ENCODE peak calls at places on chromosomes 7 and 10, in eight cellular contexts. S, W, D, K, I, O, T and F are unnamed samples.

GRCh38 chr10:79192677-79193003 is 123.9 kb downstream of the ZMIZ1 start:
- DNase-seq in D (peak; percentile 42), K (no peak), T (no peak), O (peak; percentile 41), W (no peak), S (peak; percentile 73), I (no peak), F (no peak)

GRCh38 chr7:141754939-141755338 is 9.0 kb upstream of the TAS2R3 start:
- DNase-seq in K (peak; percentile 46), D (peak; percentile 11), O (no peak), W (no peak), T (no peak), I (no peak), S (no peak), F (peak; percentile 63)

GRCh38 chr10:77504196-77504869 is 133.3 kb downstream of the KCNMA1 start:
- DNase-seq in W (no peak), I (no peak), T (no peak), K (no peak), D (no peak), S (peak; percentile 76), O (no peak), F (no peak)

GRCh38 chr10:9634466-9634865 is 1383.2 kb upstream of the CELF2 start:
- DNase-seq in I (no peak), T (no peak), K (no peak), O (no peak), D (no peak), W (no peak), S (peak; percentile 90), F (no peak)

GRCh38 chr7:132125096-132125495 is 451.2 kb downstream of the PLXNA4 start:
- DNase-seq in S (no peak), O (no peak), I (no peak), K (no peak), D (no peak), W (no peak), T (no peak), F (no peak)

GRCh38 chr7:154324196-154324595 is 272.0 kb downstream of the DPP6 start:
- DNase-seq in O (no peak), S (no peak), D (no peak), I (no peak), W (no peak), K (no peak), T (no peak), F (no peak)

GRCh38 chr10:97463363-97464132 is 17.6 kb downstream of the ZDHHC16 start:
- DNase-seq in W (peak; percentile 55), T (no peak), I (peak; percentile 63), K (peak; percentile 87), O (peak; percentile 51), S (peak; percentile 69), D (peak; percentile 68), F (peak; percentile 37)

GRCh38 chr7:52447781-52448180 is 587.7 kb upstream of the POM121L12 start:
- DNase-seq in O (no peak), I (no peak), K (no peak), D (no peak), T (no peak), W (no peak), S (no peak), F (no peak)

GRCh38 chr10:53952698-53953097 is 848.3 kb downstream of the PCDH15 start:
- DNase-seq in S (no peak), W (no peak), I (no peak), T (no peak), K (no peak), D (no peak), O (no peak), F (no peak)

GRCh38 chr7:1020849-1021251 is 23.5 kb upstream of the GPR146 start:
- DNase-seq in K (no peak), O (no peak), T (no peak), D (no peak), I (no peak), W (no peak), S (no peak), F (peak; percentile 22)

GRCh38 chr7:4527988-4528641 is 154.0 kb upstream of the FOXK1 start:
- DNase-seq in K (no peak), W (no peak), D (no peak), S (no peak), T (no peak), O (no peak), I (no peak), F (no peak)

GRCh38 chr10:50511512-50512213 is 112.1 kb downstream of the SGMS1 start:
- DNase-seq in O (no peak), S (peak; percentile 80), D (peak; percentile 3), K (peak; percentile 79), T (no peak), I (no peak), W (no peak), F (peak; percentile 79)

GRCh38 chr7:133433165-133433812 is 180.4 kb downstream of the EXOC4 start:
- DNase-seq in D (no peak), T (no peak), S (no peak), O (no peak), K (peak; percentile 71), I (no peak), W (no peak), F (no peak)

GRCh38 chr7:148803094-148803493 is 81.0 kb downstream of the EZH2 start:
- DNase-seq in W (no peak), I (no peak), T (no peak), O (no peak), D (no peak), S (no peak), K (no peak), F (no peak)

GRCh38 chr10:132448248-132448731 is 51.3 kb downstream of the PWWP2B start:
- DNase-seq in O (peak; percentile 77), I (peak; percentile 66), T (peak; percentile 95), D (no peak), S (no peak), W (no peak), K (no peak), F (peak; percentile 90)
- TF ChIP-seq POLR2A in O (peak; percentile 29), I (peak; percentile 7), T (no peak), D (no peak), S (no peak), W (peak; percentile 43), K (no peak), F (no peak)

DNA sequence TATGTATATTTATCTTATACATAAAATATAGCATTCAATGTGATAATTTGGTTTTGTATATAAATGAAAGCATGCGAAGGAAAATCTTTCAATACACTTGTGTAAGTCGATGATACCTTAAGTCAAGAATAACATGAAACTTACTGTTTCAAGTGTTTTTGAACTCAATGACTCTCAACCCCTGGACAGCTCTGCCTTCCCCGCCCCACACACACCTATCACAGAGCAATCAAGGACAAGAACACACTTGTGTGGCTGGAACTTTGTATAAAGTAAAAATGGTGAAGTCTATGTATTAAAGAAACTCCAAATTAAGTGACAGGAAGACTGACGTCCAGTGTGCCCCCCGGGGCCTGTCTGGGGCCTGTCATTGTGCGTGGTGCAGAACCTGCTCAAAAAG is 478.6 kb upstream of the AKR1E2 start:
- DNase-seq in S (no peak), K (no peak), O (no peak), W (no peak), I (no peak), D (no peak), T (no peak), F (no peak)
- TF ChIP-seq POLR2A in S (no peak), K (no peak), O (no peak), W (no peak), I (no peak), D (no peak), T (no peak), F (no peak)

GRCh38 chr7:87451187-87451586 is 24.3 kb downstream of the ABCB4 start:
- DNase-seq in O (no peak), I (no peak), T (no peak), K (no peak), W (no peak), S (no peak), D (no peak), F (no peak)
- TF ChIP-seq POLR2A in O (no peak), I (no peak), T (no peak), K (no peak), W (no peak), S (no peak), D (no peak), F (no peak)

GRCh38 chr7:106065560-106066500 is 46.3 kb downstream of the SYPL1 start:
- DNase-seq in D (no peak), W (no peak), K (peak; percentile 33), O (no peak), I (no peak), S (no peak), T (peak; percentile 85), F (no peak)
- TF ChIP-seq POLR2A in D (no peak), W (no peak), K (no peak), O (no peak), I (no peak), S (no peak), T (no peak), F (no peak)

DNA sequence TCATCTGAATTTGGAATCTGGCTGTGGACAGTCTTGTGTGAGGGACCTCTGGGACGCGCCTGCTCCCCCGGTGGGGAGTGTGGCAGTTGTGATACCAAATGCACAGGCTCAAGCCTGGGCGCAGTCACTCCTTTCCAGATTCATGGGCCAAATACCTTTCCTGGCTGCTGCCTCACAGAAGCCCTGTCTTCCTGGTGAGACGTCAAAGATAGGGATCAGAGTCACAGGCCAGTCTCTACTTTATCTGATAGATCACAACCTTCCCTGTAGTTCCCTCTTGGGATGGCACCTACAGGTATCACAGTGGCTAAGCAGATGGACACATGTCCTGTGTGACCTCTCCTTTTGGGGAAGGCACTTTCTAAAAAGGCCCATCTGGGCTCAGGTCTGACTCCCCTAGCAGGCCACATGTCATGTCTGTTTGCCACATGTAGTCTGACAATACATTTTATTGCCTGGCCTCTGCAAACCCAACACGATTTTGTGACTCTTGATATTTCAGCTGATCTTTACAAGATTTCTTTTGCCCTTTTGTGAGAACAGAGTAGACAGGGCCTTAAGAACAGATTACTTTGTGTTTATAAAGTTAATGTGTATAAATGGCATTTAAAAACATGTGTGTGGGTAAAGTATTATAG is 150.1 kb downstream of the SNX10 start:
- DNase-seq in O (no peak), T (no peak), K (no peak), S (no peak), I (no peak), D (no peak), W (no peak), F (no peak)
- TF ChIP-seq POLR2A in O (no peak), T (no peak), K (no peak), S (no peak), I (no peak), D (no peak), W (no peak), F (no peak)

DNA sequence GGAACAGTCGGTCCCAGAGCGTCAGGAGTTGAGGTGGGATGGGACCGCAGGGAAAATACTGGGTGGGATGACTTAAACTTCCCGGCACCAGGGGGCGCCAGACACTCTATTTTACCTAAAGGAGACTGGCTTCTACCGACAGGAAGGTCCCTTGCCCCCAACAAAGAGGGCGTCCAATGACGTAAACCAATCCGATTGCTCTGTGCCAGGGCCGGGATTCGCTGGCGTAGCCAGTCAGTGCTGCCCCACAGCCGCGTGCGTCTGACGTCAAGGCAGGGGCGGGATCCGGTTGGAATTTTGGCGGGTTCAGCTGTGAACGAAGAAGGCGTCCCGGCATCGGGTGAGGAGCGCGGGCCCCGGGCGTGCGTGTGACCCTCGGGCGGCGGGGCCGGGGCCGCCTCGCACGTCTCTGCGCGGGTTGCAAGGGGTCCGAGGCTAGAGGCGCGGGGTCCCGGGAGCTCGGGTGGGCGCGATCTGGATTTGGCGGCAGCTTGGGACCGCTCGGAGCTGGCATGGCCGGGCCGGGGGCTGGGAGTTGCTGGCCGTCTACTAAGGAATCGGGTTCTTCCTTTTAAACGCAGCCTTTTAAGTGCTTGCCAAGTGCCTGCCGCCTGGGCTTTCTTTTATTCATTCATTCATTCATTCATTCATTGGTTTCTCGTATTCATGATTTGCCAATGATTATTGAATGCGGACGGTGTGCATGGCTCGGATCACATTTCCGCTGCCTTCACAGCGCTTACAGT is at the start of gene MCM10:
- DNase-seq in K (peak; percentile 98), T (peak; percentile 99), O (peak; percentile 98), D (peak; percentile 99), S (peak; percentile 100), W (peak; percentile 98), I (peak; percentile 98), F (peak; percentile 99)
- TF ChIP-seq POLR2A in K (peak; percentile 48), T (no peak), O (no peak), D (peak; percentile 49), S (no peak), W (no peak), I (no peak), F (peak; percentile 68)